ENCODE peak calls at places on chromosomes 2 and 18, in ten cellular contexts. B is suprapubic skin, Y is HepG2, S is A549, J is sigmoid colon, C is GM12878, Q is stomach, F is SK-N-SH, M is transverse colon, O is K562. P is an unnamed sample. For H3K9me3, the result is how much of the 10 kb centered on the place peaks cover.

GRCh38 chr2:102304268-102304667 is 7.1 kb upstream of the IL1RL1 start:
- DNase-seq in Y (no peak), S (no peak), O (no peak), B (no peak), J (no peak), C (no peak), F (no peak), Q (no peak), M (no peak), P (no peak)

GRCh38 chr18:9792565-9793226 is 84.6 kb downstream of the RAB31 start:
- DNase-seq in J (no peak), B (no peak), C (no peak), F (peak), Y (peak), M (no peak), S (peak), Q (no peak), O (peak), P (no peak)

GRCh38 chr2:19321946-19322345 is 36.5 kb downstream of the OSR1 start:
- DNase-seq in C (no peak), Q (no peak), O (no peak), J (no peak), Y (peak), F (no peak), S (no peak), B (no peak), M (no peak), P (no peak)

GRCh38 chr18:63192171-63192884 is 127.2 kb downstream of the BCL2 start:
- DNase-seq in B (no peak), M (no peak), S (no peak), F (no peak), Q (no peak), J (no peak), C (no peak), Y (no peak), O (no peak), P (no peak)

GRCh38 chr2:168719446-168719845 is 83.0 kb upstream of the NOSTRIN start:
- DNase-seq in Y (no peak), M (no peak), C (no peak), B (no peak), S (no peak), O (no peak), J (no peak), F (no peak), Q (no peak), P (no peak)

GRCh38 chr18:62760403-62760734 is 45.0 kb downstream of the PHLPP1 start:
- DNase-seq in C (no peak), J (no peak), Y (no peak), O (no peak), Q (no peak), S (no peak), M (no peak), B (no peak), F (no peak), P (no peak)

GRCh38 chr18:66553824-66554223 is 50.1 kb downstream of the CDH19 start:
- DNase-seq in F (no peak), C (no peak), Q (no peak), M (no peak), Y (no peak), S (no peak), J (no peak), B (no peak), O (no peak), P (no peak)

GRCh38 chr2:20676353-20677215 is 9.6 kb downstream of the GDF7 start:
- DNase-seq in F (no peak), Y (peak), J (no peak), C (peak), B (no peak), S (peak), Q (no peak), M (peak), O (no peak), P (no peak)

GRCh38 chr2:39127973-39128372 is 7.1 kb upstream of the SOS1 start:
- DNase-seq in Q (no peak), S (no peak), F (peak), J (no peak), M (peak), B (no peak), O (no peak), Y (no peak), C (peak), P (no peak)

GRCh38 chr2:135742307-135742838 is 718 bp downstream of the UBXN4 start:
- DNase-seq in J (no peak), O (no peak), F (no peak), S (peak), C (no peak), Y (peak), Q (peak), M (peak), B (no peak), P (no peak)

DNA sequence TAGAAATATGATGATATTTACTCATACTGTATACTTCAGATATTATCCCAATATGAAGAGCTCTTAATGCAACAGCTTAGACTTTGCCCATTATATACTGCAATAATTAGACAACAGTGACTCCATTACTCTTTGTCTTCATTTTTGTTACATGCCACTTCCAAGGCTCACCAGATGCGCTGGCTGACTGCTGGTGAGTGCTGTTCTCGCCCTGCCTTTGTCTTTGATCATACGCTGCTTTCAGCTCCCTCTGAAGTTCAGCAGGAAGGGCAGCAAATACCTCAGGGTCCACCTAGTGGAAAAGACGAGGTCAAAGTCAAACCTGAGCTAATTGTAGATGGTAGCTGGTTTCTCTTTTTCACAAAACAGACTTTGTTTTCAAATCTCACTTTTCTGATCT is 66.3 kb downstream of the EIF5B start:
- DNase-seq in O (no peak), F (no peak), Q (no peak), S (peak), J (no peak), Y (peak), C (no peak), B (no peak), M (no peak), P (no peak)
- TF ChIP-seq CTCF in O (peak), F (peak), Q (no peak), S (no peak), J (no peak), Y (peak), C (no peak), B (no peak), M (no peak), P (no peak)

GRCh38 chr2:187129866-187130265 is 280.9 kb upstream of the ZSWIM2 start:
- DNase-seq in Y (no peak), B (no peak), S (no peak), C (no peak), M (no peak), Q (no peak), O (no peak), J (no peak), F (no peak), P (no peak)

GRCh38 chr2:187124514-187124913 is 275.5 kb upstream of the ZSWIM2 start:
- DNase-seq in M (no peak), C (no peak), Q (no peak), O (no peak), J (no peak), S (no peak), B (no peak), F (no peak), Y (no peak), P (no peak)

GRCh38 chr2:187129306-187129705 is 280.3 kb upstream of the ZSWIM2 start:
- DNase-seq in M (no peak), Y (no peak), O (no peak), Q (no peak), F (no peak), S (no peak), B (no peak), J (no peak), C (no peak), P (no peak)

GRCh38 chr2:187126247-187127005 is 277.5 kb upstream of the ZSWIM2 start:
- DNase-seq in S (no peak), Y (no peak), J (no peak), M (no peak), B (no peak), O (no peak), F (no peak), C (no peak), Q (no peak), P (no peak)
- TF ChIP-seq EP300 in S (no peak), Y (no peak), J (no peak), M (no peak), B (no peak), O (no peak), F (no peak), C (no peak), Q (no peak), P (no peak)

DNA sequence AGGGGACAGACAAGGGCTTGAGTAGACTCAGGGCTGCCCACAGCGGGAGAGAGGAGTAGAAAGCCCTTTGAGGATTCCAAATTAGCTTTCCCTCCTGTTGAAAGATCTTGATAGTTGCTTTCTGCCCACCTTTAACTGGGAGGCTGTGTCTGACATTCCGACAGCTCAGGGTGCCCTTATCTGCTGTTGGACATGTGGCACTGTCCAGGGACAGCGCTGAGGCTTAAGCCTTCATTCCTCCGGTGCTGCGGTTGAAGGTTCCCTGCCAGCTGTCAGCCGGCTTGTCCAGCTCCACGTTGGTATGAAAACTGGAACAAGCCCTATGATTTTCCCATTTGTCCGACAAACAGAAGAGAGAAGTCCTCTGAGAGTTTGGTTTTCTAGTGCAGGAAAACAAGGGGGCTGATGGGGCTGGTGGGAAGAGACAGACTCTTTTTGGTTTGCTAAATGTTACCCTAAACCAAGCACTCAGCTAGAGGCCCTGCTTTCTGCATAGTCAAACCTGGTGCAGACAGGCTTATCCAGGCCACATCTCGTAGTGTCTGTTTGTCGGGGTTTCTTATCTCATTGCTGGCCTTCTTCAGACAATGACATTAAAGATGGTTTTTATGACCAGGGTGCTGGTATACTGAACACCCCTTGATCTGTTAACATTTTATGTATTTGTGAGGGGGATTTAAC is 24.5 kb downstream of the GREB1 start:
- DNase-seq in Q (no peak), B (peak), C (no peak), S (no peak), Y (no peak), F (peak), M (no peak), O (no peak), J (no peak), P (no peak)
- H3K9me3 ChIP-seq in Q (under half), B (under half), C (under half), S (under half), Y (under half), F (under half), M (under half), O (under half), J (under half), P (under half)

GRCh38 chr2:65548571-65549261 is 116.3 kb upstream of the SPRED2 start:
- DNase-seq in O (no peak), Q (no peak), S (no peak), B (no peak), F (no peak), C (no peak), M (no peak), Y (no peak), J (no peak), P (no peak)
- TF ChIP-seq CTCF in O (no peak), Q (no peak), S (no peak), B (no peak), F (no peak), C (no peak), M (no peak), Y (no peak), J (no peak), P (no peak)

GRCh38 chr2:160210599-160211138 is 10.6 kb upstream of the ITGB6 start:
- DNase-seq in J (peak), O (peak), B (no peak), S (peak), C (peak), Y (peak), F (peak), Q (peak), M (peak), P (peak)
- TF ChIP-seq EP300 in J (no peak), O (no peak), B (no peak), S (no peak), C (no peak), Y (no peak), F (no peak), Q (no peak), M (no peak), P (no peak)

GRCh38 chr18:45590060-45590537 is 25.2 kb upstream of the SLC14A2 start:
- DNase-seq in M (no peak), F (no peak), B (no peak), O (no peak), C (no peak), Q (no peak), J (no peak), Y (no peak), S (no peak), P (no peak)
- H3K9me3 ChIP-seq in M (under half), F (under half), B (under half), O (under half), C (under half), Q (under half), J (under half), Y (under half), S (under half), P (under half)

GRCh38 chr2:84858123-84858522 is 22.8 kb downstream of the TRABD2A start:
- DNase-seq in S (no peak), F (no peak), M (no peak), C (no peak), J (no peak), Y (no peak), B (peak), Q (no peak), O (no peak), P (no peak)
- TF ChIP-seq CTCF in S (no peak), F (peak), M (no peak), C (peak), J (no peak), Y (no peak), B (no peak), Q (no peak), O (peak), P (no peak)

GRCh38 chr2:120239488-120240287 is 13.0 kb upstream of the RALB start:
- DNase-seq in Q (no peak), M (peak), B (no peak), F (no peak), O (peak), C (no peak), S (peak), Y (peak), J (no peak), P (no peak)
- TF ChIP-seq EP300 in Q (no peak), M (no peak), B (no peak), F (peak), O (no peak), C (no peak), S (no peak), Y (no peak), J (no peak), P (no peak)

P was measured in tibial nerve.